ENCODE peak calls at places on chromosomes 4 and X, in ten cellular contexts. A is dorsolateral prefrontal cortex, X is heart left ventricle, D is prostate gland, N is body of pancreas, S is A673, Q is HCT116, E is pancreas, O is cardiac muscle cell, F is PC-3. M is an unnamed sample.

GRCh38 chrX:20063716-20064351 is 52.9 kb downstream of the MAP7D2 start:
- DNase-seq in Q (no peak), D (no peak), F (no peak), N (no peak), A (no peak), X (no peak), E (no peak), O (no peak), S (no peak), M (no peak)

GRCh38 chr4:169225058-169225751 is 45.6 kb downstream of the SH3RF1 start:
- DNase-seq in A (no peak), X (no peak), E (no peak), F (peak; percentile 90), N (no peak), O (no peak), Q (peak; percentile 93), S (peak; percentile 80), D (no peak), M (no peak)

GRCh38 chrX:153944140-153944799 is at the start of gene RENBP:
- DNase-seq in N (peak; percentile 35), S (peak; percentile 52), F (no peak), Q (no peak), D (no peak), O (peak; percentile 62), E (no peak), A (peak; percentile 57), X (peak; percentile 59), M (no peak)

GRCh38 chrX:40176979-40177430 is 79.2 kb upstream of the BCOR start:
- DNase-seq in E (no peak), F (no peak), X (peak; percentile 27), O (peak; percentile 50), D (no peak), S (no peak), N (peak; percentile 51), A (no peak), Q (no peak), M (peak; percentile 56)

GRCh38 chr4:111454961-111455360 is 690.3 kb upstream of the FAM241A start:
- DNase-seq in N (no peak), O (no peak), Q (no peak), A (no peak), F (no peak), D (no peak), X (no peak), S (no peak), E (no peak), M (no peak)

GRCh38 chr4:75698162-75698962 is 25.2 kb upstream of the G3BP2 start:
- DNase-seq in X (no peak), N (no peak), E (no peak), O (no peak), F (no peak), S (no peak), Q (no peak), D (no peak), A (no peak), M (no peak)

GRCh38 chrX:10447577-10448214 is 172.7 kb downstream of the MID1 start:
- DNase-seq in O (no peak), S (no peak), F (peak; percentile 94), D (peak; percentile 19), N (peak; percentile 9), E (no peak), A (no peak), Q (no peak), X (no peak), M (no peak)

GRCh38 chrX:8179653-8180052 is 8.6 kb upstream of the VCX2 start:
- DNase-seq in N (no peak), D (no peak), X (no peak), O (no peak), A (no peak), S (peak; percentile 1), F (peak; percentile 49), Q (no peak), E (no peak), M (no peak)

GRCh38 chr4:13612569-13612968 is 15.0 kb downstream of the BOD1L1 start:
- DNase-seq in F (no peak), E (no peak), S (no peak), A (no peak), Q (no peak), X (no peak), N (no peak), O (peak; percentile 32), D (no peak), M (no peak)

GRCh38 chr4:183808102-183808466 is 97.0 kb upstream of the STOX2 start:
- DNase-seq in D (no peak), F (no peak), X (peak; percentile 25), E (no peak), N (peak; percentile 54), O (no peak), A (no peak), S (no peak), Q (no peak), M (no peak)

GRCh38 chrX:84188320-84188834 is 378 bp upstream of the RPS6KA6 start:
- DNase-seq in N (peak; percentile 54), F (peak; percentile 61), A (peak; percentile 30), O (peak; percentile 78), Q (no peak), X (peak; percentile 19), D (peak; percentile 51), E (peak; percentile 67), S (no peak), M (peak; percentile 75)

GRCh38 chr4:1293981-1294380 is 4.3 kb downstream of the MAEA start:
- DNase-seq in O (no peak), Q (no peak), S (no peak), N (peak; percentile 58), E (peak; percentile 73), D (no peak), A (no peak), X (no peak), F (no peak), M (no peak)

GRCh38 chrX:41481264-41482109 is 34.3 kb downstream of the NYX start:
- DNase-seq in X (no peak), D (no peak), S (peak; percentile 12), O (no peak), A (no peak), F (peak; percentile 45), E (no peak), N (no peak), Q (peak; percentile 15), M (no peak)

GRCh38 chrX:131677655-131678628 is 134.1 kb downstream of the OR13H1 start:
- DNase-seq in E (peak; percentile 71), O (peak; percentile 68), A (no peak), D (peak; percentile 4), S (peak; percentile 47), N (peak; percentile 15), X (peak; percentile 16), Q (peak; percentile 18), F (peak; percentile 57), M (peak; percentile 37)

GRCh38 chrX:45353462-45353861 is 152.8 kb upstream of the DIPK2B start:
- DNase-seq in Q (no peak), F (no peak), E (no peak), O (no peak), S (no peak), A (no peak), D (no peak), N (no peak), X (no peak), M (no peak)

DNA sequence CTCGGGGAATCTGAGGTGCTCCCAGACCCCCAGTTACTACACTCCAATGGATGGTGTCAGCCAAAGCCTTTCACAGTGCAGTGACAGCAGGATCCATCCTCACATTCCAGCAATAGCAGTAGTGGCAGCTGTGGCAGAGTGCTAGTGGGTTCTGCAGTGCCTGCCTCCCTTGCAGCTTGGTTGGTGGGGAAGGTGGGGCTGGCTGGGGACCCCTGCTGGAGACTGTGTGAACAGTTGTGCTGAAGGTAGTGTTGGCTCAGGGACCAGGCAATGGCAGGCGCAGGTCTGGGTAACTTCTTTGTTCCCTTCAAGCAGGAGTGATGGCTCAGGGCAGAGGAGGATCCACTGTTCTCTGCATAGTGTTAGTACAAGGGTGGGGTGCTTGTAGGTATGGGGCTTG is 343.7 kb upstream of the TRAM1L1 start:
- DNase-seq in O (no peak), Q (no peak), D (no peak), N (no peak), A (no peak), F (no peak), E (no peak), S (no peak), X (no peak), M (no peak)
- TF ChIP-seq CTCF in O (no peak), Q (peak; percentile 9), D (no peak), N (no peak), A (no peak), F (peak; percentile 11), E (no peak), S (peak; percentile 14), X (no peak), M (no peak)

GRCh38 chr4:8428288-8429097 is 12.0 kb downstream of the ACOX3 start:
- DNase-seq in O (peak; percentile 92), X (peak; percentile 92), D (peak; percentile 81), F (peak; percentile 85), S (peak; percentile 86), A (peak; percentile 83), Q (peak; percentile 63), N (peak; percentile 91), E (peak; percentile 99), M (peak; percentile 88)

GRCh38 chr4:8427262-8427661 is 13.3 kb downstream of the ACOX3 start:
- DNase-seq in N (no peak), S (no peak), X (no peak), E (no peak), O (no peak), A (no peak), F (no peak), D (no peak), Q (no peak), M (no peak)

GRCh38 chr4:8422786-8423185 is 17.7 kb downstream of the ACOX3 start:
- DNase-seq in E (no peak), Q (no peak), N (no peak), S (no peak), F (no peak), O (no peak), X (no peak), D (no peak), A (no peak), M (no peak)

GRCh38 chr4:8431553-8431952 is 9.0 kb downstream of the ACOX3 start:
- DNase-seq in F (no peak), E (no peak), A (no peak), O (no peak), X (no peak), S (no peak), D (no peak), N (no peak), Q (no peak), M (no peak)

GRCh38 chr4:8427761-8428287 is 12.7 kb downstream of the ACOX3 start:
- DNase-seq in E (no peak), X (peak; percentile 53), A (peak; percentile 42), D (no peak), N (peak; percentile 58), Q (no peak), O (peak; percentile 59), F (peak; percentile 18), S (peak; percentile 12), M (no peak)
- H3K4me3 ChIP-seq in E (peak overlapping the region; percentile 55), X (peak overlapping the region; percentile 77), A (peak overlapping the region; percentile 91), D (peak overlapping the region; percentile 59), N (peak overlapping the region; percentile 93), Q (peak overlapping the region; percentile 81), O (peak overlapping the region; percentile 86), F (peak overlapping the region; percentile 71), S (peak overlapping the region; percentile 85), M (peak overlapping the region; percentile 91)

GRCh38 chr4:80179637-80180161 is 17.6 kb upstream of the PRDM8 start:
- DNase-seq in E (no peak), X (no peak), D (no peak), S (no peak), N (no peak), O (no peak), Q (no peak), F (no peak), A (no peak), M (no peak)
- TF ChIP-seq CTCF in E (no peak), X (no peak), D (no peak), S (no peak), N (no peak), O (no peak), Q (no peak), F (no peak), A (no peak), M (no peak)

GRCh38 chr4:127852661-127853060 is 28.0 kb upstream of the PLK4 start:
- DNase-seq in S (no peak), E (no peak), F (no peak), X (no peak), O (no peak), N (no peak), Q (no peak), A (no peak), D (no peak), M (no peak)
- H3K4me3 ChIP-seq in S (no peak overlapping the region), E (no peak overlapping the region), F (no peak overlapping the region), X (no peak overlapping the region), O (no peak overlapping the region), N (no peak overlapping the region), Q (no peak overlapping the region), A (no peak overlapping the region), D (no peak overlapping the region), M (no peak overlapping the region)